ENCODE peak calls at places on chromosomes 16 and 17, in four cellular contexts. One of them, this sample, is unnamed.

GRCh38 chr16:24552705-24553104 is 13.3 kb downstream of the RBBP6 start:
- DNase-seq in MM.1S: no peak
- DNase-seq in neural progenitor cell: no peak
- DNase-seq in hepatocyte: no peak
- DNase-seq in this sample: no peak

GRCh38 chr17:49753959-49754391 is 10.0 kb downstream of the FAM117A start:
- DNase-seq in hepatocyte: peak; percentile 44
- DNase-seq in neural progenitor cell: no peak
- DNase-seq in MM.1S: no peak
- DNase-seq in this sample: peak; percentile 37

GRCh38 chr16:24993722-24994686 is 21.2 kb downstream of the ARHGAP17 start:
- DNase-seq in neural progenitor cell: no peak
- DNase-seq in MM.1S: no peak
- DNase-seq in hepatocyte: peak; percentile 66
- DNase-seq in this sample: no peak

GRCh38 chr17:45143767-45144198 is 4.5 kb upstream of the HEXIM1 start:
- DNase-seq in neural progenitor cell: peak; percentile 55
- DNase-seq in MM.1S: no peak
- DNase-seq in hepatocyte: peak; percentile 83
- DNase-seq in this sample: no peak

GRCh38 chr17:81037783-81038733 is 3.1 kb downstream of the BAIAP2 start:
- DNase-seq in neural progenitor cell: no peak
- DNase-seq in hepatocyte: no peak
- DNase-seq in MM.1S: no peak
- DNase-seq in this sample: no peak

GRCh38 chr17:33291248-33292183 is 1.6 kb downstream of the ASIC2 start:
- DNase-seq in MM.1S: no peak
- DNase-seq in hepatocyte: peak; percentile 50
- DNase-seq in neural progenitor cell: peak; percentile 77
- DNase-seq in this sample: no peak

GRCh38 chr17:67902531-67903231 is 77.4 kb downstream of the BPTF start:
- DNase-seq in neural progenitor cell: peak; percentile 2
- DNase-seq in hepatocyte: no peak
- DNase-seq in MM.1S: no peak
- DNase-seq in this sample: no peak

GRCh38 chr17:5706835-5707234 is 122.5 kb upstream of the NLRP1 start:
- DNase-seq in neural progenitor cell: peak; percentile 83
- DNase-seq in hepatocyte: peak; percentile 70
- DNase-seq in MM.1S: peak; percentile 54
- DNase-seq in this sample: peak; percentile 52

GRCh38 chr16:24309222-24309905 is 53.2 kb downstream of the CACNG3 start:
- DNase-seq in neural progenitor cell: peak; percentile 13
- DNase-seq in hepatocyte: peak; percentile 31
- DNase-seq in MM.1S: no peak
- DNase-seq in this sample: no peak

GRCh38 chr17:81831957-81832607 is 1.0 kb downstream of the MCRIP1 start:
- DNase-seq in hepatocyte: no peak
- DNase-seq in MM.1S: no peak
- DNase-seq in neural progenitor cell: no peak
- DNase-seq in this sample: peak; percentile 81

GRCh38 chr17:78541488-78542237 is 35.5 kb downstream of the DNAH17 start:
- DNase-seq in hepatocyte: no peak
- DNase-seq in neural progenitor cell: no peak
- DNase-seq in MM.1S: no peak
- DNase-seq in this sample: no peak

GRCh38 chr17:78940708-78941107 is 15.5 kb upstream of the TIMP2 start:
- DNase-seq in hepatocyte: no peak
- DNase-seq in MM.1S: no peak
- DNase-seq in neural progenitor cell: peak; percentile 23
- DNase-seq in this sample: no peak

GRCh38 chr17:67868176-67868575 is 42.9 kb downstream of the BPTF start:
- DNase-seq in hepatocyte: no peak
- DNase-seq in MM.1S: no peak
- DNase-seq in neural progenitor cell: no peak
- DNase-seq in this sample: no peak

GRCh38 chr17:6427284-6427781 is 7.6 kb downstream of the AIPL1 start:
- DNase-seq in neural progenitor cell: no peak
- DNase-seq in MM.1S: peak; percentile 87
- DNase-seq in hepatocyte: no peak
- DNase-seq in this sample: peak; percentile 77

GRCh38 chr17:77186141-77186604 is 45.4 kb downstream of the SEC14L1 start:
- DNase-seq in neural progenitor cell: no peak
- DNase-seq in hepatocyte: no peak
- DNase-seq in MM.1S: no peak
- DNase-seq in this sample: peak; percentile 50

GRCh38 chr17:39094607-39095308 is 56.7 kb downstream of the PLXDC1 start:
- DNase-seq in hepatocyte: no peak
- DNase-seq in MM.1S: no peak
- DNase-seq in neural progenitor cell: no peak
- DNase-seq in this sample: peak; percentile 29

GRCh38 chr16:48523415-48524204 is 86.4 kb downstream of the N4BP1 start:
- DNase-seq in hepatocyte: no peak
- DNase-seq in neural progenitor cell: no peak
- DNase-seq in MM.1S: no peak
- DNase-seq in this sample: no peak

GRCh38 chr16:67542464-67542863 is 13.8 kb downstream of the RIPOR1 start:
- DNase-seq in hepatocyte: no peak
- DNase-seq in neural progenitor cell: no peak
- DNase-seq in MM.1S: peak; percentile 74
- DNase-seq in this sample: peak; percentile 94

GRCh38 chr17:15038656-15039055 is 226.5 kb downstream of the PMP22 start:
- DNase-seq in MM.1S: no peak
- DNase-seq in hepatocyte: no peak
- DNase-seq in neural progenitor cell: no peak
- DNase-seq in this sample: no peak

GRCh38 chr17:82782657-82783207 is 30.9 kb downstream of the TBCD start:
- DNase-seq in neural progenitor cell: no peak
- DNase-seq in MM.1S: no peak
- DNase-seq in hepatocyte: no peak
- DNase-seq in this sample: no peak

GRCh38 chr17:27817731-27818130 is 17.4 kb upstream of the NOS2 start:
- DNase-seq in MM.1S: no peak
- DNase-seq in neural progenitor cell: peak; percentile 24
- DNase-seq in hepatocyte: no peak
- DNase-seq in this sample: no peak

GRCh38 chr16:75965504-75966374 is 239.4 kb upstream of the CPHXL start:
- DNase-seq in MM.1S: no peak
- DNase-seq in hepatocyte: no peak
- DNase-seq in neural progenitor cell: no peak
- DNase-seq in this sample: no peak

GRCh38 chr16:66287916-66288315 is 78.6 kb upstream of the CDH5 start:
- DNase-seq in hepatocyte: no peak
- DNase-seq in MM.1S: no peak
- DNase-seq in neural progenitor cell: no peak
- DNase-seq in this sample: no peak

GRCh38 chr16:12262454-12263180 is 286.1 kb downstream of the SNX29 start:
- DNase-seq in hepatocyte: no peak
- DNase-seq in neural progenitor cell: no peak
- DNase-seq in MM.1S: no peak
- DNase-seq in this sample: no peak

GRCh38 chr16:66539628-66540469 is 10.1 kb downstream of the TK2 start:
- DNase-seq in neural progenitor cell: no peak
- DNase-seq in MM.1S: peak; percentile 52
- DNase-seq in hepatocyte: peak; percentile 26
- DNase-seq in this sample: peak; percentile 58

GRCh38 chr17:5123343-5124124 is 7.7 kb downstream of the USP6 start:
- DNase-seq in neural progenitor cell: no peak
- DNase-seq in MM.1S: no peak
- DNase-seq in hepatocyte: no peak
- DNase-seq in this sample: no peak

GRCh38 chr16:84156342-84156784 is 11.3 kb downstream of the DNAAF1 start:
- DNase-seq in hepatocyte: no peak
- DNase-seq in neural progenitor cell: no peak
- DNase-seq in MM.1S: no peak
- DNase-seq in this sample: no peak

GRCh38 chr17:29591737-29592624 is 951 bp upstream of the ANKRD13B start:
- DNase-seq in neural progenitor cell: peak; percentile 96
- DNase-seq in hepatocyte: peak; percentile 95
- DNase-seq in MM.1S: peak; percentile 78
- DNase-seq in this sample: peak; percentile 92

GRCh38 chr17:58002973-58003372 is 4.1 kb downstream of the SRSF1 start:
- DNase-seq in neural progenitor cell: no peak
- DNase-seq in MM.1S: no peak
- DNase-seq in hepatocyte: no peak
- DNase-seq in this sample: no peak
- H4K20me1 ChIP-seq in neural progenitor cell: peaks cover 78% of the 10 kb centered on the region
- H4K20me1 ChIP-seq in MM.1S: peaks cover 56% of the 10 kb centered on the region
- H4K20me1 ChIP-seq in hepatocyte: peaks cover 64% of the 10 kb centered on the region
- H4K20me1 ChIP-seq in this sample: peaks cover 74% of the 10 kb centered on the region

DNA sequence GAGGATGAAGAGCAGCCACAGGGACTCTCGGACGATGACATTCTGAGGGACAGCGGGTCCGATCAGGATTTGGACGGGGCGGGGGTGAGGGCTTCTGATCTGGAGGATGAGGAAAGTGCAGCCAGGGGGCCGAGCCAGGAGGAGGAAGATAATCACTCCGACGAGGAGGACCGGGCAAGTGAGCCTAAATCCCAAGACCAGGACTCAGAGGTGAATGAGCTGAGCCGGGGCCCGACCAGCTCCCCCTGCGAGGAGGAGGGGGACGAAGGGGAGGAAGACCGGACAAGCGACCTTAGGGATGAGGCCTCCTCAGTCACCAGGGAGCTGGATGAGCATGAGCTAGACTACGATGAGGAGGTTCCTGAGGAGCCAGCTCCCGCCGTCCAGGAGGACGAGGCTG is 7.0 kb downstream of the ZC3H18 start:
- DNase-seq in MM.1S: no peak
- DNase-seq in hepatocyte: no peak
- DNase-seq in neural progenitor cell: no peak
- DNase-seq in this sample: no peak
- H3K79me2 ChIP-seq in MM.1S: peaks cover 88% of the 10 kb centered on the region
- H3K79me2 ChIP-seq in hepatocyte: peaks cover 73% of the 10 kb centered on the region
- H3K79me2 ChIP-seq in neural progenitor cell: peaks cover 99% of the 10 kb centered on the region
- H3K79me2 ChIP-seq in this sample: peaks cover 97% of the 10 kb centered on the region

DNA sequence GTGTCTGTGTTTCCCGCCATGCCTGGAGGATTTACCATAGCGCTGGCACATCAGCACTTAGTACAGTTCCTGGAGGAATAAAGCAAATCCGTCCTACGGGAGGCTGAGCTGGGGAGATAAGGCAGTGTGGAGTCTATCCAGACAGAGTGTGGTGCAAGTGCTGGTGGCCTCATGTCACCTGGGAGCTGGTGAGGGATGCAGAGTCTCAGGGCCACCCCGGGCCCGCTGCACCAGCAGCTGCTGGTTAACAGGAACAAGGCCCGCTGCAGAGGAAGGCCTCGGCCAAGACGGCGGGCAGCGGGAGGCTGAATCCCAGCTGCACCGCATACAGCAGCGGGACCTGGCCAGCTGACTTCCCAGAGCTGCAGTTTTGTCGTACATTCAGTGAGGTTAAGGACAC is 57.3 kb upstream of the CDC42EP4 start:
- DNase-seq in hepatocyte: no peak
- DNase-seq in MM.1S: no peak
- DNase-seq in neural progenitor cell: no peak
- DNase-seq in this sample: no peak
- TF ChIP-seq EZH2 in hepatocyte: no peak
- TF ChIP-seq EZH2 in MM.1S: no peak
- TF ChIP-seq EZH2 in neural progenitor cell: no peak
- TF ChIP-seq EZH2 in this sample: no peak

DNA sequence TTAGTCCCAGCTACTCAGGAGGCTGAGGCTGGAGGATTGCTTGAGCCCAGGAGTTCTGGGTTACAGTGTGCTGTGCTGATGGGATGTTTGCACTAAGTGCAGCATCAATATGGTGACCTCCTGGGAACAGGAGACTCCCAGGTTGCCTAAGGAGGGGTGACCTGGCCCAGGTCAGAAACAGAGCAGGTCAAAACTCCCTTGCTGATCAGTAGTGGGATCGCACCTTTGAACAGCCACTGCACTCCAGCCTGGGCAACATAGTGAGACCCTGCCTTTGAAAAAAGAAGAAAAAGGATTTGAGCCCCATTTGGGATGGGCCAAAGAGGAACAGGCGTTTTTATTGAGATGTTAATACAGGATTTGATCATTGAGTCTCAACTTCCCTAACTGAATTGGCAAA is 30.6 kb downstream of the CLUH start:
- DNase-seq in hepatocyte: no peak
- DNase-seq in neural progenitor cell: no peak
- DNase-seq in MM.1S: no peak
- DNase-seq in this sample: no peak
- H4K20me1 ChIP-seq in hepatocyte: peaks cover 5% of the 10 kb centered on the region
- H4K20me1 ChIP-seq in neural progenitor cell: peaks cover 20% of the 10 kb centered on the region
- H4K20me1 ChIP-seq in MM.1S: no peaks in the 10 kb centered on the region
- H4K20me1 ChIP-seq in this sample: peaks cover 14% of the 10 kb centered on the region

GRCh38 chr17:17118399-17118798 is 76.1 kb downstream of the MPRIP start:
- DNase-seq in neural progenitor cell: no peak
- DNase-seq in MM.1S: no peak
- DNase-seq in hepatocyte: peak; percentile 28
- DNase-seq in this sample: no peak

GRCh38 chr17:17119106-17119505 is 76.8 kb downstream of the MPRIP start:
- DNase-seq in neural progenitor cell: no peak
- DNase-seq in MM.1S: no peak
- DNase-seq in hepatocyte: no peak
- DNase-seq in this sample: no peak

GRCh38 chr17:17120716-17121115 is 78.5 kb downstream of the MPRIP start:
- DNase-seq in neural progenitor cell: no peak
- DNase-seq in MM.1S: no peak
- DNase-seq in hepatocyte: no peak
- DNase-seq in this sample: no peak

GRCh38 chr17:17120294-17120693 is 78.0 kb downstream of the MPRIP start:
- DNase-seq in MM.1S: no peak
- DNase-seq in hepatocyte: no peak
- DNase-seq in neural progenitor cell: no peak
- DNase-seq in this sample: no peak

DNA sequence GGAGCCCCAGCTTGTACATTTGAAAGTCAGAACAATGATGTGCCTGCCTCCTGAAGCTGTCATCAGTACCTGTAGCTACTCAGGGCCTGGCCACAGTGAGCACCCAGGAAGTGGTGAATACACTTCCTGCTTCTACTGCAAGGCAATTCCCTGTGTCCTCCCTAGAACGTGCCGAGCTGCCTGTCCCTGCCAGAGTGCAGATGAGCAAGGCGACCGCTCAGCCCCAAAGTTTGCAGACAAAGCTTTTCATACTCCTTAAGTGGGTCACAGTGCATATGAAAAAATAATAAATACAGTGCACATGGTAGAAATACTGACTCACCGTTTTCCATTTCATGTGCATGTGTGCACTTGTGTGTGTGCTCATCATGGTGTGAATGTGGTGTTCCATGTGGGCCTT is 77.3 kb downstream of the MPRIP start:
- DNase-seq in MM.1S: no peak
- DNase-seq in hepatocyte: no peak
- DNase-seq in neural progenitor cell: no peak
- DNase-seq in this sample: peak; percentile 54
- H3K79me2 ChIP-seq in MM.1S: peaks cover 96% of the 10 kb centered on the region
- H3K79me2 ChIP-seq in hepatocyte: peaks cover 98% of the 10 kb centered on the region
- H3K79me2 ChIP-seq in neural progenitor cell: peaks cover 40% of the 10 kb centered on the region
- H3K79me2 ChIP-seq in this sample: peaks cover 94% of the 10 kb centered on the region

This sample was measured in DND-41.